ENCODE peak calls at places on chromosomes 13 and 19, in eight cellular contexts. One of them, this sample, is unnamed.
A peak's percentile ranks its signal among the peaks of the same experiment; 100 is the strongest.

GRCh38 chr19:41936416-41936850 is 8.2 kb upstream of the ERFL start:
- DNase-seq in lung microvascular endothelial cell: no peak
- DNase-seq in heart right ventricle: no peak
- DNase-seq in stomach: no peak
- DNase-seq in activated CD8-positive, alpha-beta T cell treated with anti-CD3 and anti-CD28 coated beads, Interleukin-2, amount 10 ng/mL, durations not matched to agents 7 days and 5 days: no peak
- DNase-seq in hippocampal formation: no peak
- DNase-seq in esophagus squamous epithelium: no peak
- DNase-seq in A172: peak; percentile 55
- DNase-seq in this sample: no peak

GRCh38 chr19:55563261-55563690 is 17.4 kb downstream of the ZNF579 start:
- DNase-seq in esophagus squamous epithelium: no peak
- DNase-seq in A172: peak; percentile 56
- DNase-seq in heart right ventricle: peak; percentile 69
- DNase-seq in lung microvascular endothelial cell: no peak
- DNase-seq in activated CD8-positive, alpha-beta T cell treated with anti-CD3 and anti-CD28 coated beads, Interleukin-2, amount 10 ng/mL, durations not matched to agents 7 days and 5 days: no peak
- DNase-seq in stomach: peak; percentile 87
- DNase-seq in hippocampal formation: no peak
- DNase-seq in this sample: peak; percentile 70

GRCh38 chr13:98452851-98453250 is 124.1 kb downstream of the STK24 start:
- DNase-seq in hippocampal formation: no peak
- DNase-seq in activated CD8-positive, alpha-beta T cell treated with anti-CD3 and anti-CD28 coated beads, Interleukin-2, amount 10 ng/mL, durations not matched to agents 7 days and 5 days: no peak
- DNase-seq in A172: no peak
- DNase-seq in heart right ventricle: no peak
- DNase-seq in esophagus squamous epithelium: no peak
- DNase-seq in stomach: no peak
- DNase-seq in lung microvascular endothelial cell: no peak
- DNase-seq in this sample: no peak

GRCh38 chr19:10100163-10100785 is 2.2 kb downstream of the ANGPTL6 start:
- DNase-seq in lung microvascular endothelial cell: no peak
- DNase-seq in stomach: no peak
- DNase-seq in esophagus squamous epithelium: no peak
- DNase-seq in activated CD8-positive, alpha-beta T cell treated with anti-CD3 and anti-CD28 coated beads, Interleukin-2, amount 10 ng/mL, durations not matched to agents 7 days and 5 days: no peak
- DNase-seq in A172: no peak
- DNase-seq in heart right ventricle: no peak
- DNase-seq in hippocampal formation: no peak
- DNase-seq in this sample: no peak

GRCh38 chr19:4652075-4652474 is 12.8 kb downstream of the TNFAIP8L1 start:
- DNase-seq in hippocampal formation: no peak
- DNase-seq in activated CD8-positive, alpha-beta T cell treated with anti-CD3 and anti-CD28 coated beads, Interleukin-2, amount 10 ng/mL, durations not matched to agents 7 days and 5 days: no peak
- DNase-seq in A172: no peak
- DNase-seq in heart right ventricle: no peak
- DNase-seq in stomach: no peak
- DNase-seq in esophagus squamous epithelium: no peak
- DNase-seq in lung microvascular endothelial cell: no peak
- DNase-seq in this sample: no peak

GRCh38 chr13:18949489-18949761 is 232.2 kb downstream of the TUBA3C start:
- DNase-seq in A172: no peak
- DNase-seq in esophagus squamous epithelium: no peak
- DNase-seq in lung microvascular endothelial cell: no peak
- DNase-seq in hippocampal formation: no peak
- DNase-seq in stomach: no peak
- DNase-seq in activated CD8-positive, alpha-beta T cell treated with anti-CD3 and anti-CD28 coated beads, Interleukin-2, amount 10 ng/mL, durations not matched to agents 7 days and 5 days: no peak
- DNase-seq in heart right ventricle: no peak
- DNase-seq in this sample: no peak

GRCh38 chr19:29535432-29535831 is 9.6 kb downstream of the VSTM2B start:
- DNase-seq in A172: no peak
- DNase-seq in lung microvascular endothelial cell: no peak
- DNase-seq in activated CD8-positive, alpha-beta T cell treated with anti-CD3 and anti-CD28 coated beads, Interleukin-2, amount 10 ng/mL, durations not matched to agents 7 days and 5 days: no peak
- DNase-seq in esophagus squamous epithelium: no peak
- DNase-seq in stomach: peak; percentile 11
- DNase-seq in heart right ventricle: no peak
- DNase-seq in hippocampal formation: no peak
- DNase-seq in this sample: no peak

GRCh38 chr13:50513528-50513863 is 330.0 kb downstream of the DLEU7 start:
- DNase-seq in lung microvascular endothelial cell: no peak
- DNase-seq in activated CD8-positive, alpha-beta T cell treated with anti-CD3 and anti-CD28 coated beads, Interleukin-2, amount 10 ng/mL, durations not matched to agents 7 days and 5 days: no peak
- DNase-seq in heart right ventricle: no peak
- DNase-seq in hippocampal formation: no peak
- DNase-seq in A172: no peak
- DNase-seq in stomach: no peak
- DNase-seq in esophagus squamous epithelium: no peak
- DNase-seq in this sample: no peak